ENCODE peak calls at places on chromosomes 13 and 19, in six cellular contexts. One of them, this sample, is unnamed.

GRCh38 chr19:2777952-2778683 is 5.0 kb downstream of the SGTA start:
- DNase-seq in SK-N-SH: no peak
- DNase-seq in lower lobe of right lung: no peak
- DNase-seq in ascending aorta: no peak
- DNase-seq in heart right ventricle: no peak
- DNase-seq in neural progenitor cell: no peak
- DNase-seq in this sample: no peak

GRCh38 chr13:26529441-26529840 is 28.0 kb upstream of the WASF3 start:
- DNase-seq in ascending aorta: no peak
- DNase-seq in lower lobe of right lung: no peak
- DNase-seq in neural progenitor cell: peak
- DNase-seq in SK-N-SH: no peak
- DNase-seq in heart right ventricle: peak
- DNase-seq in this sample: peak

GRCh38 chr13:105465251-105465650 is 1070.2 kb downstream of the EFNB2 start:
- DNase-seq in ascending aorta: no peak
- DNase-seq in heart right ventricle: no peak
- DNase-seq in lower lobe of right lung: no peak
- DNase-seq in neural progenitor cell: no peak
- DNase-seq in SK-N-SH: no peak
- DNase-seq in this sample: peak

GRCh38 chr13:25455146-25455545 is 83.4 kb downstream of the ATP8A2 start:
- DNase-seq in lower lobe of right lung: no peak
- DNase-seq in neural progenitor cell: no peak
- DNase-seq in ascending aorta: no peak
- DNase-seq in SK-N-SH: no peak
- DNase-seq in heart right ventricle: no peak
- DNase-seq in this sample: peak

GRCh38 chr13:109227344-109227940 is 558.9 kb downstream of the IRS2 start:
- DNase-seq in heart right ventricle: no peak
- DNase-seq in lower lobe of right lung: no peak
- DNase-seq in SK-N-SH: no peak
- DNase-seq in ascending aorta: no peak
- DNase-seq in neural progenitor cell: no peak
- DNase-seq in this sample: no peak

GRCh38 chr19:48329167-48329891 is 4.0 kb downstream of the EMP3 start:
- DNase-seq in lower lobe of right lung: no peak
- DNase-seq in neural progenitor cell: no peak
- DNase-seq in ascending aorta: no peak
- DNase-seq in SK-N-SH: no peak
- DNase-seq in heart right ventricle: no peak
- DNase-seq in this sample: no peak

GRCh38 chr13:73082471-73082870 is 23.7 kb downstream of the KLF5 start:
- DNase-seq in ascending aorta: no peak
- DNase-seq in SK-N-SH: no peak
- DNase-seq in lower lobe of right lung: no peak
- DNase-seq in neural progenitor cell: no peak
- DNase-seq in heart right ventricle: no peak
- DNase-seq in this sample: peak

GRCh38 chr19:33167438-33167837 is 26.7 kb upstream of the LRP3 start:
- DNase-seq in neural progenitor cell: no peak
- DNase-seq in ascending aorta: no peak
- DNase-seq in lower lobe of right lung: no peak
- DNase-seq in SK-N-SH: no peak
- DNase-seq in heart right ventricle: no peak
- DNase-seq in this sample: no peak

GRCh38 chr13:33610471-33611015 is 207.4 kb upstream of the RFC3 start:
- DNase-seq in neural progenitor cell: peak
- DNase-seq in SK-N-SH: no peak
- DNase-seq in ascending aorta: peak
- DNase-seq in lower lobe of right lung: peak
- DNase-seq in heart right ventricle: peak
- DNase-seq in this sample: peak

GRCh38 chr13:33611016-33611805 is 206.7 kb upstream of the RFC3 start:
- DNase-seq in SK-N-SH: no peak
- DNase-seq in ascending aorta: peak
- DNase-seq in neural progenitor cell: peak
- DNase-seq in heart right ventricle: peak
- DNase-seq in lower lobe of right lung: no peak
- DNase-seq in this sample: peak

DNA sequence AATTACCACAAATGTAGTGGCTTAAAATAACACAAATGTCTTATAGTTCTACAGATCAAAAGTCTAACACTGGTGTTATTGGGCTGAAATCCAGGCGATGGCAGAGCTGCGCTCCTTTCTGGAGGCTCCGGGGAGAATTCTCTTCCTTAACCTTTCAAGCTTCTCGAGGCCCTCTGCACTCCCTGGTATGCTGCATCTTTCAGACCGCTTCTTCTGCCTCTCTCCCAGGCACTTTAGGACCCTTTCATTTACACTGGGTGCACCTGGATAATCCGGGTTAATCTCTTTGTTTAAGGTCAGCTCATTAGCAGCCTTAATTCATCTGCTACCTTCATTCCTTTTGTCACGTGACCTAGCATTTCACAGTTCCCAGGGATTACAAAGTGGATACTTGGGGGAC is 211.3 kb upstream of the RFC3 start:
- DNase-seq in neural progenitor cell: peak
- DNase-seq in SK-N-SH: no peak
- DNase-seq in heart right ventricle: no peak
- DNase-seq in ascending aorta: no peak
- DNase-seq in lower lobe of right lung: no peak
- DNase-seq in this sample: no peak
- TF ChIP-seq CTCF in neural progenitor cell: peak
- TF ChIP-seq CTCF in SK-N-SH: no peak
- TF ChIP-seq CTCF in heart right ventricle: no peak
- TF ChIP-seq CTCF in ascending aorta: no peak
- TF ChIP-seq CTCF in lower lobe of right lung: no peak
- TF ChIP-seq CTCF in this sample: no peak

GRCh38 chr13:51646041-51646670 is 61.9 kb downstream of the WDFY2 start:
- DNase-seq in lower lobe of right lung: no peak
- DNase-seq in neural progenitor cell: peak
- DNase-seq in ascending aorta: no peak
- DNase-seq in heart right ventricle: no peak
- DNase-seq in SK-N-SH: no peak
- DNase-seq in this sample: no peak
- H3K4me3 ChIP-seq in lower lobe of right lung: no peak
- H3K4me3 ChIP-seq in neural progenitor cell: no peak
- H3K4me3 ChIP-seq in ascending aorta: no peak
- H3K4me3 ChIP-seq in heart right ventricle: no peak
- H3K4me3 ChIP-seq in SK-N-SH: no peak
- H3K4me3 ChIP-seq in this sample: no peak

GRCh38 chr13:44117351-44117750 is 237.6 kb downstream of the LACC1 start:
- DNase-seq in lower lobe of right lung: no peak
- DNase-seq in heart right ventricle: no peak
- DNase-seq in SK-N-SH: no peak
- DNase-seq in ascending aorta: no peak
- DNase-seq in neural progenitor cell: no peak
- DNase-seq in this sample: no peak
- H3K27ac ChIP-seq in lower lobe of right lung: peak
- H3K27ac ChIP-seq in heart right ventricle: peak
- H3K27ac ChIP-seq in SK-N-SH: no peak
- H3K27ac ChIP-seq in ascending aorta: peak
- H3K27ac ChIP-seq in neural progenitor cell: no peak
- H3K27ac ChIP-seq in this sample: no peak

DNA sequence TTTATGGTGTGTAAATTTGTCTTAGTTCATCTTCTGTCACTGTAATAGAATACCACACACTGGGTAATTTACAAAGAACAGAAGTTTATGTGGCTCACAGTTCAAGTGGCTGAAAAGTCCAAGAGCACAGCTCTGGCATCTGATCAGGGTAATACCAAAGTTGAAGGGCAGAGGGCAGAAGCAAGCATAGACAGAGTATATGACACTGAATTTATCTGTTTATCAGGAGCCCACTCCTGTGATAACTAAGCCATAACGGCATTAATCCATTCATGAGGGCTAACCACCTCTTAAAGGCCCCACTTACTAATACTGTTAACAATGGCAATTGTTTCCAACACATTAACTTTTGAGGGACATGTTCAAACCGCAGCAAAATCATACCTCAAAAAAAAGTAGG is 4.0 kb upstream of the RFXAP start:
- DNase-seq in neural progenitor cell: no peak
- DNase-seq in lower lobe of right lung: no peak
- DNase-seq in SK-N-SH: peak
- DNase-seq in heart right ventricle: no peak
- DNase-seq in ascending aorta: no peak
- DNase-seq in this sample: no peak
- TF ChIP-seq CTCF in neural progenitor cell: peak
- TF ChIP-seq CTCF in lower lobe of right lung: peak
- TF ChIP-seq CTCF in SK-N-SH: peak
- TF ChIP-seq CTCF in heart right ventricle: no peak
- TF ChIP-seq CTCF in ascending aorta: peak
- TF ChIP-seq CTCF in this sample: peak

GRCh38 chr19:39428309-39429112 is 7.2 kb downstream of the RPS16 start:
- DNase-seq in heart right ventricle: peak
- DNase-seq in ascending aorta: peak
- DNase-seq in SK-N-SH: no peak
- DNase-seq in neural progenitor cell: peak
- DNase-seq in lower lobe of right lung: peak
- DNase-seq in this sample: peak
- H3K4me3 ChIP-seq in heart right ventricle: peak
- H3K4me3 ChIP-seq in ascending aorta: peak
- H3K4me3 ChIP-seq in SK-N-SH: no peak
- H3K4me3 ChIP-seq in neural progenitor cell: no peak
- H3K4me3 ChIP-seq in lower lobe of right lung: peak
- H3K4me3 ChIP-seq in this sample: no peak

DNA sequence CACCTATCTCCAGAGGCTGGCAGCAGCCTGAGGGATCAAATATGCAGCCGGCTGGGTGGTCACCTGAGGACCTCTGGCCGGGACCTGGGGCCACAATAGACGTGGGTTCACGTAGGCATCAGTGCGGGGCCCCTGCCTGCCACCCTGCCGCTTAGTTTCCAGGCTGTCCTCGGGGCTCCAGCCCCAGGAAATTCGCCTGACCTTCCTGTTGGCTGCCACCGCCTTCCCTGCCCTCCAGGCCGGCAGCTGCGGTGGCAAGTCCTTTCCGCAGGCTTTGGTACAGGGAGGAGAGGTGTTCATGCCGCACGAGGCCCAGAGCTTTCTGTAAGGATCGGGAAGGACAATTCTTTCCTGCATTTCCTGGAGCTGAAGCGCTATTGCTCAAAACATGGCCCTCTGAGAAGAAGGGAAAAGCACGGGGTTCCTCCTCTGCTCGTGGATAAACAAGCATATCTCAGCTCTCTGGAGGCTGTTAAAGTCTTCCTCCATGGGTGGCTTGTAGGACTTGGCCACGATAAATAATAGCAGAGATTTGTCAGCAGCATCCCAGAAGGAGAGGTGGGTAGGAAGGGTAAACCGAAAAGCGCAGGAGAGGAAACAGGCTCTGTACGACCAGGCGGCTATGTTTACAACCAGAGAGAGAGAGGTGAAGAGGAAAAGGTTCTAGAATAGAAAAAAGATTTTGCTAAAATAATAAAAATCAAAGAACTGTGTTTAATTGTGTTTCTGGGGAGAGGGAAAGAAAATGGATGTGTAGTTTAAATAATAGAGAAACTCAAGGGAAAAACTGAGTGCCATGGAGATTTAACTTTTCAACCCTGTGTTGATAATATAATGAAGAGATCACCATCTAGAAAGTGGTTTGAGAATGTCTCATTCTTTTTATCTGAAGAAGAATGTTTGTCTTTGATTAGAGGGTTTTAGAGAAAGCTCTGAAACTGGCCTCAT is 4.9 kb downstream of the COL4A2 start:
- DNase-seq in neural progenitor cell: no peak
- DNase-seq in lower lobe of right lung: no peak
- DNase-seq in SK-N-SH: no peak
- DNase-seq in heart right ventricle: no peak
- DNase-seq in ascending aorta: peak
- DNase-seq in this sample: no peak
- H3K27ac ChIP-seq in neural progenitor cell: no peak
- H3K27ac ChIP-seq in lower lobe of right lung: peak
- H3K27ac ChIP-seq in SK-N-SH: peak
- H3K27ac ChIP-seq in heart right ventricle: peak
- H3K27ac ChIP-seq in ascending aorta: peak
- H3K27ac ChIP-seq in this sample: peak